ENCODE peak calls at places on chromosomes 6 and 20, in six cellular contexts. E is BJ, H is heart right ventricle, R is nephron progenitor cell, T is breast epithelium, L is choroid plexus epithelial cell. B is an unnamed sample.

GRCh38 chr20:48906221-48906877 is 15.2 kb upstream of the ARFGEF2 start:
- DNase-seq in T (no peak), H (no peak), L (no peak), R (no peak), E (no peak), B (no peak)

GRCh38 chr6:13711384-13711725 is 280 bp downstream of the RANBP9 start:
- DNase-seq in T (no peak), E (no peak), H (no peak), L (no peak), R (no peak), B (peak)

GRCh38 chr20:32870985-32871384 is 12.3 kb downstream of the EFCAB8 start:
- DNase-seq in H (no peak), E (no peak), T (no peak), L (no peak), R (no peak), B (no peak)

GRCh38 chr20:49983123-49983847 is 505 bp downstream of the SNAI1 start:
- DNase-seq in T (no peak), L (no peak), R (peak), H (no peak), E (no peak), B (no peak)

GRCh38 chr6:165962361-165962760 is 205.3 kb downstream of the TBXT start:
- DNase-seq in E (no peak), H (no peak), L (no peak), T (no peak), R (no peak), B (no peak)

GRCh38 chr6:150176152-150176551 is 33.3 kb downstream of the PPP1R14C start:
- DNase-seq in R (no peak), T (peak), L (no peak), H (peak), E (no peak), B (no peak)

GRCh38 chr6:132687306-132687705 is 26.5 kb downstream of the VNN1 start:
- DNase-seq in T (no peak), H (no peak), L (peak), E (no peak), R (no peak), B (peak)

GRCh38 chr20:29443819-29444218 is 1813.6 kb upstream of the DEFB115 start:
- DNase-seq in L (no peak), H (no peak), T (no peak), R (no peak), E (no peak), B (peak)

GRCh38 chr6:118905851-118906250 is 11.9 kb downstream of the ASF1A start:
- DNase-seq in E (no peak), T (no peak), H (no peak), R (no peak), L (no peak), B (peak)

GRCh38 chr6:43433148-43433547 is 5.8 kb downstream of the ABCC10 start:
- DNase-seq in R (no peak), L (no peak), H (no peak), T (no peak), E (no peak), B (no peak)

GRCh38 chr6:83517500-83517899 is 5.2 kb downstream of the PRSS35 start:
- DNase-seq in R (no peak), H (no peak), T (no peak), L (no peak), E (no peak), B (peak)

GRCh38 chr20:11429168-11429567 is 488.5 kb upstream of the BTBD3 start:
- DNase-seq in H (no peak), E (no peak), T (no peak), L (no peak), R (no peak), B (peak)

GRCh38 chr6:132907915-132908314 is 93.5 kb downstream of the RPS12 start:
- DNase-seq in T (no peak), H (no peak), E (no peak), L (peak), R (no peak), B (peak)

GRCh38 chr6:57021086-57021720 is 25.3 kb upstream of the KIAA1586 start:
- DNase-seq in R (peak), H (no peak), L (peak), T (no peak), E (peak), B (peak)

GRCh38 chr6:110597754-110598153 is 121.3 kb upstream of the SLC22A16 start:
- DNase-seq in T (no peak), H (no peak), L (no peak), E (no peak), R (peak), B (no peak)

GRCh38 chr20:49867453-49868215 is 47.7 kb downstream of the SPATA2 start:
- DNase-seq in R (no peak), T (no peak), E (no peak), L (no peak), H (no peak), B (no peak)

GRCh38 chr6:37352384-37352783 is 1.4 kb upstream of the RNF8 start:
- DNase-seq in H (no peak), R (no peak), L (no peak), E (no peak), T (no peak), B (no peak)

GRCh38 chr6:69917834-69918233 is 51.5 kb downstream of the COL19A1 start:
- DNase-seq in H (no peak), E (no peak), L (peak), T (no peak), R (no peak), B (peak)

GRCh38 chr6:137829641-137830083 is 37.4 kb upstream of the TNFAIP3 start:
- DNase-seq in R (no peak), H (no peak), T (no peak), E (no peak), L (peak), B (peak)

GRCh38 chr6:75287424-75287823 is 2.8 kb upstream of the TMEM30A start:
- DNase-seq in E (no peak), T (no peak), H (no peak), R (no peak), L (no peak), B (no peak)

GRCh38 chr6:56840467-56841371 is 114.2 kb upstream of the BEND6 start:
- DNase-seq in R (no peak), T (no peak), L (peak), E (no peak), H (no peak), B (peak)

GRCh38 chr20:6740096-6740495 is 27.4 kb upstream of the BMP2 start:
- DNase-seq in T (no peak), L (no peak), H (no peak), R (no peak), E (no peak), B (no peak)

GRCh38 chr6:33845031-33845430 is 41.2 kb upstream of the MLN start:
- DNase-seq in H (no peak), L (no peak), R (no peak), E (no peak), T (no peak), B (no peak)

GRCh38 chr6:1716396-1716795 is 106.7 kb downstream of the FOXC1 start:
- DNase-seq in L (no peak), H (no peak), R (no peak), E (no peak), T (no peak), B (no peak)

GRCh38 chr20:3768342-3769130 is 983 bp upstream of the ADISSP start:
- DNase-seq in T (peak), H (peak), E (no peak), R (peak), L (peak), B (peak)

GRCh38 chr6:84549912-84550311 is 214.5 kb downstream of the TBX18 start:
- DNase-seq in E (no peak), L (peak), R (no peak), T (no peak), H (no peak), B (peak)

GRCh38 chr6:138307816-138308727 is 69.6 kb upstream of the SMIM28 start:
- DNase-seq in E (no peak), T (no peak), R (no peak), H (peak), L (peak), B (no peak)

GRCh38 chr6:155373276-155373675 is 59.0 kb upstream of the TFB1M start:
- DNase-seq in E (peak), H (no peak), L (no peak), R (no peak), T (no peak), B (no peak)

GRCh38 chr6:54099201-54099600 is 12.0 kb upstream of the MLIP start:
- DNase-seq in R (no peak), L (no peak), H (no peak), E (no peak), T (no peak), B (no peak)

GRCh38 chr20:35135867-35136586 is 11.1 kb downstream of the EDEM2 start:
- DNase-seq in H (peak), L (peak), E (no peak), R (no peak), T (peak), B (no peak)

GRCh38 chr6:105424177-105424783 is 21.4 kb upstream of the PREP start:
- DNase-seq in E (no peak), T (peak), H (peak), L (peak), R (peak), B (peak)

GRCh38 chr6:50442531-50443040 is 270.7 kb upstream of the TFAP2D start:
- DNase-seq in E (no peak), H (no peak), L (no peak), T (no peak), R (no peak), B (no peak)

GRCh38 chr6:63923139-63923739 is 287.6 kb downstream of the PHF3 start:
- DNase-seq in E (no peak), L (peak), T (no peak), R (no peak), H (no peak), B (peak)

GRCh38 chr6:17388365-17388764 is 5.0 kb upstream of the CAP2 start:
- DNase-seq in E (no peak), T (no peak), R (no peak), H (no peak), L (no peak), B (no peak)

GRCh38 chr20:39112196-39112743 is 150.1 kb downstream of the DHX35 start:
- DNase-seq in R (peak), L (peak), H (peak), E (no peak), T (no peak), B (peak)

GRCh38 chr20:25047766-25048165 is 10.2 kb downstream of the ACSS1 start:
- DNase-seq in E (no peak), R (no peak), L (no peak), T (no peak), H (no peak), B (no peak)

GRCh38 chr6:89375427-89375868 is 22.9 kb upstream of the UBE2J1 start:
- DNase-seq in H (peak), T (peak), E (no peak), L (peak), R (peak), B (peak)
- TF ChIP-seq CTCF in H (no peak), T (no peak), E (peak), L (peak), R (no peak), B (peak)

DNA sequence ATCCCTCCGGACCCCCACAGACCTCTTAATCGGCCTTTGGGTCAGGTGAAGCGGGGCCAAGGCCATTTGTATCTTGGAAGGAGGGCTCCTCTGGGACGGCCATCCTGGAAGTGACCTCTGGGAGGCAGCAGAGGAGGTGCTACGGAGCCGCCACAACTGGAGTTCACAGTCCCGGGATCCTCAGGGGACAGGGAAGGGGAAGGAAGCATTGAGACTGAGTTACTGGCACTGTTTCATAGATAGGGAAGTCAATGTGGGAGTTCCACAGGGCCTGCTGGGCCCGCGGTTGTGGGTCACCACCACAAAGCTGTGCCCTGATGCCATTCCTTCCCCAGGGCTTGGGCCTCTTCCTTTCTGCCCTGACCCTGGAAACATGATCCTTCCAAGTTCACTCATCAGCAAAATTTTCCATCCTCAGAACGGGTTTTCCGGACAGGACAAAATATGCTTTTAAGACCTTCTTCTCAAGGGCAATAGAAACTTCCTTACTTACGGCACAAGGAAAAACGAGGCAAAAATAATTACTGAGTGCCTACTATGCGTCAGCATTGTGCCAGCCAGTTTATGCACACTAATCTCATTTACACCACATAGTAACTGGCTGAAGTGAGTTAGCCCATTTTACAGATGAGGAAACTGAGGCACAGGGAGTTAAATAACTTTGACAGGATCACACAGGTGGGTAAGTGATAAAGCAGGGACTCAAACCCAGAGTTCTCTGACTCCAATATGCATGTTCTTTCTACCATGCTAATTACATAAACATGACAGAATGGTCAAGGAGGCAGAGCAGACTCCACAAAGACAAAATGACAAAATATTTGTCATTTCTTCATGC is 143.8 kb downstream of the UNC5CL start:
- DNase-seq in H (peak), R (peak), L (peak), E (no peak), T (no peak), B (peak)
- TF ChIP-seq CTCF in H (peak), R (peak), L (peak), E (peak), T (peak), B (peak)

GRCh38 chr6:167698540-167698939 is 128.2 kb upstream of the AFDN start:
- DNase-seq in L (no peak), E (no peak), R (no peak), H (no peak), T (no peak), B (no peak)
- TF ChIP-seq CTCF in L (no peak), E (no peak), R (no peak), H (no peak), T (no peak), B (no peak)

GRCh38 chr20:59645761-59646171 is 41.4 kb downstream of the PHACTR3 start:
- DNase-seq in E (no peak), H (no peak), L (no peak), T (no peak), R (no peak), B (no peak)
- TF ChIP-seq CTCF in E (peak), H (no peak), L (no peak), T (no peak), R (no peak), B (no peak)

DNA sequence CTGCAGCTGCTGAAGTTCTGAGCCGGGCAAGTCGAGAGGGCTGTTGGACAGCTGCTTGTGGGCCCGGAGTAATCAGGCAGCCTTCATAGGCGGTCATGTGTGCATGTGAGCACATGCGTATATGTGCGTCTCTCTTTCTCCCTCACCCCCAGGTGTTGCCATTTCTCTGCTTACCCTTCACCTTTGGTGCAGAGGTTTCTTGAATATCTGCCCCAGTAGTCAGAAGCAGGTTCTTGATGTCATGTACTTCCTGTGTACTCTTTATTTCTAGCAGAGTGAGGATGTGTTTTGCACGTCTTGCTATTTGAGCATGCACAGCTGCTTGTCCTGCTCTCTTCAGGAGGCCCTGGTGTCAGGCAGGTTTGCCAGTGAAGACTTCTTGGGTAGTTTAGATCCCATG is 21.2 kb upstream of the MAPK13 start:
- DNase-seq in R (no peak), L (no peak), E (no peak), H (no peak), T (no peak), B (no peak)
- TF ChIP-seq CTCF in R (no peak), L (no peak), E (no peak), H (no peak), T (no peak), B (no peak)

GRCh38 chr6:169651498-169651897 is 50.3 kb downstream of the WDR27 start:
- DNase-seq in E (no peak), H (no peak), T (no peak), L (no peak), R (no peak), B (no peak)

GRCh38 chr6:169653691-169654090 is 48.1 kb downstream of the WDR27 start:
- DNase-seq in T (no peak), H (no peak), R (no peak), E (no peak), L (no peak), B (no peak)

GRCh38 chr6:169656626-169657610 is 44.9 kb downstream of the WDR27 start:
- DNase-seq in R (no peak), T (no peak), H (no peak), L (no peak), E (no peak), B (no peak)

GRCh38 chr6:169652896-169653295 is 48.9 kb downstream of the WDR27 start:
- DNase-seq in L (no peak), R (no peak), T (no peak), E (no peak), H (no peak), B (no peak)

GRCh38 chr6:169654590-169655391 is 47.0 kb downstream of the WDR27 start:
- DNase-seq in L (peak), H (peak), T (peak), R (peak), E (peak), B (peak)
- TF ChIP-seq CTCF in L (peak), H (no peak), T (peak), R (no peak), E (peak), B (peak)